ENCODE peak calls at places on chromosomes 3 and 15, in six cellular contexts. H, V, G, C, X and I are unnamed samples.

GRCh38 chr15:75346796-75347221 is at the start of gene NEIL1:
- DNase-seq in C (no peak), X (no peak), H (no peak), V (no peak), G (no peak), I (no peak)

GRCh38 chr15:96327155-96327741 is 3.3 kb upstream of the NR2F2 start:
- DNase-seq in V (no peak), G (peak; percentile 89), X (peak; percentile 95), H (no peak), C (peak; percentile 68), I (no peak)

GRCh38 chr3:161409069-161409468 is 37.8 kb upstream of the SPTSSB start:
- DNase-seq in X (peak; percentile 74), V (peak; percentile 17), G (peak; percentile 63), C (no peak), H (no peak), I (peak; percentile 32)

GRCh38 chr3:123449092-123449985 is 449 bp upstream of the ADCY5 start:
- DNase-seq in H (peak; percentile 71), V (peak; percentile 76), G (peak; percentile 18), X (no peak), C (peak; percentile 33), I (peak; percentile 47)

GRCh38 chr3:31958721-31959152 is 22.3 kb downstream of the OSBPL10 start:
- DNase-seq in V (no peak), X (no peak), C (no peak), H (no peak), G (no peak), I (no peak)

GRCh38 chr15:48617619-48618018 is 27.9 kb downstream of the FBN1 start:
- DNase-seq in X (peak; percentile 81), G (peak; percentile 59), V (no peak), H (no peak), C (peak; percentile 76), I (no peak)

GRCh38 chr3:197428117-197428761 is 127.5 kb downstream of the BDH1 start:
- DNase-seq in H (no peak), X (no peak), V (peak; percentile 60), G (peak; percentile 94), C (no peak), I (no peak)

GRCh38 chr3:177421176-177421782 is 224.0 kb upstream of the TBL1XR1 start:
- DNase-seq in C (peak; percentile 55), X (no peak), V (no peak), H (no peak), G (peak; percentile 38), I (no peak)

GRCh38 chr3:64494530-64494929 is 193.3 kb downstream of the ADAMTS9 start:
- DNase-seq in H (no peak), V (no peak), X (no peak), C (no peak), G (no peak), I (no peak)

GRCh38 chr3:194843543-194843942 is 157.9 kb downstream of the FAM43A start:
- DNase-seq in C (no peak), H (no peak), G (no peak), X (no peak), V (no peak), I (no peak)

GRCh38 chr3:183513046-183513706 is 42.3 kb downstream of the KLHL6 start:
- DNase-seq in C (no peak), H (no peak), X (no peak), G (no peak), V (no peak), I (no peak)

GRCh38 chr3:135781026-135781815 is 184.3 kb upstream of the PPP2R3A start:
- DNase-seq in G (no peak), H (no peak), V (no peak), X (no peak), C (no peak), I (no peak)

GRCh38 chr15:84669726-84670125 is 11.7 kb upstream of the NMB start:
- DNase-seq in X (no peak), C (no peak), V (no peak), G (no peak), H (no peak), I (no peak)

GRCh38 chr3:175294793-175295192 is 435.7 kb downstream of the NAALADL2 start:
- DNase-seq in G (no peak), H (no peak), X (no peak), V (no peak), C (no peak), I (no peak)

GRCh38 chr3:15728766-15729165 is 69.0 kb downstream of the ANKRD28 start:
- DNase-seq in G (no peak), C (no peak), X (no peak), H (no peak), V (no peak), I (no peak)

GRCh38 chr3:130242850-130243569 is 102.5 kb upstream of the COL6A5 start:
- DNase-seq in X (peak; percentile 89), G (no peak), C (no peak), H (no peak), V (no peak), I (no peak)

GRCh38 chr3:33440328-33440577 is at the start of gene UBP1:
- DNase-seq in V (peak; percentile 99), C (no peak), X (no peak), G (no peak), H (no peak), I (no peak)

GRCh38 chr3:194268659-194269487 is 82.3 kb downstream of the CPN2 start:
- DNase-seq in G (no peak), X (no peak), V (no peak), C (peak; percentile 20), H (no peak), I (no peak)

GRCh38 chr3:50121416-50122032 is 32.8 kb downstream of the RBM5 start:
- DNase-seq in C (peak; percentile 80), H (peak; percentile 81), V (peak; percentile 84), X (peak; percentile 76), G (peak; percentile 66), I (peak; percentile 73)

GRCh38 chr3:177516130-177517011 is 319.1 kb upstream of the TBL1XR1 start:
- DNase-seq in X (no peak), C (no peak), V (peak; percentile 44), H (peak; percentile 25), G (peak; percentile 93), I (peak; percentile 67)

GRCh38 chr3:30614943-30615342 is 8.5 kb downstream of the TGFBR2 start:
- DNase-seq in H (no peak), C (no peak), G (peak; percentile 53), X (no peak), V (no peak), I (no peak)

GRCh38 chr3:16033889-16034687 is 140.4 kb upstream of the GALNT15 start:
- DNase-seq in V (no peak), X (peak; percentile 11), G (peak; percentile 77), C (no peak), H (no peak), I (no peak)